ENCODE peak calls at places on chromosomes 6 and 20, in six cellular contexts. One of them, this sample, is unnamed.

GRCh38 chr20:17505664-17506517 is 25.3 kb downstream of the BFSP1 start:
- DNase-seq in Caki2: no peak
- DNase-seq in stomach: no peak
- DNase-seq in SW480: peak
- DNase-seq in amniotic stem cell: no peak
- DNase-seq in posterior cingulate gyrus: no peak
- DNase-seq in this sample: no peak

GRCh38 chr20:59042796-59043621 is 423 bp upstream of the PRELID3B start:
- DNase-seq in stomach: peak
- DNase-seq in Caki2: peak
- DNase-seq in SW480: peak
- DNase-seq in posterior cingulate gyrus: peak
- DNase-seq in amniotic stem cell: peak
- DNase-seq in this sample: peak

GRCh38 chr6:149964243-149965190 is 774 bp downstream of the ULBP1 start:
- DNase-seq in posterior cingulate gyrus: no peak
- DNase-seq in Caki2: no peak
- DNase-seq in stomach: no peak
- DNase-seq in amniotic stem cell: no peak
- DNase-seq in SW480: no peak
- DNase-seq in this sample: no peak

GRCh38 chr6:111673871-111674270 is 68.2 kb upstream of the TRAF3IP2 start:
- DNase-seq in SW480: no peak
- DNase-seq in Caki2: no peak
- DNase-seq in stomach: no peak
- DNase-seq in amniotic stem cell: no peak
- DNase-seq in posterior cingulate gyrus: no peak
- DNase-seq in this sample: no peak

GRCh38 chr6:89050697-89051096 is 29.9 kb upstream of the PNRC1 start:
- DNase-seq in stomach: no peak
- DNase-seq in SW480: no peak
- DNase-seq in amniotic stem cell: no peak
- DNase-seq in posterior cingulate gyrus: no peak
- DNase-seq in Caki2: no peak
- DNase-seq in this sample: no peak

GRCh38 chr20:62741701-62742491 is 33.3 kb downstream of the NTSR1 start:
- DNase-seq in Caki2: no peak
- DNase-seq in stomach: no peak
- DNase-seq in amniotic stem cell: no peak
- DNase-seq in posterior cingulate gyrus: no peak
- DNase-seq in SW480: no peak
- DNase-seq in this sample: no peak

GRCh38 chr6:17687136-17687535 is 19.6 kb downstream of the NUP153 start:
- DNase-seq in SW480: no peak
- DNase-seq in Caki2: no peak
- DNase-seq in stomach: no peak
- DNase-seq in posterior cingulate gyrus: no peak
- DNase-seq in amniotic stem cell: no peak
- DNase-seq in this sample: no peak

GRCh38 chr6:165823609-165824326 is 160.7 kb upstream of the PDE10A start:
- DNase-seq in SW480: no peak
- DNase-seq in amniotic stem cell: no peak
- DNase-seq in Caki2: peak
- DNase-seq in stomach: no peak
- DNase-seq in posterior cingulate gyrus: no peak
- DNase-seq in this sample: no peak

GRCh38 chr6:2766767-2767314 is 1.6 kb downstream of the WRNIP1 start:
- DNase-seq in SW480: no peak
- DNase-seq in Caki2: no peak
- DNase-seq in posterior cingulate gyrus: no peak
- DNase-seq in stomach: no peak
- DNase-seq in amniotic stem cell: no peak
- DNase-seq in this sample: no peak

GRCh38 chr6:119326291-119327005 is 23.1 kb downstream of the MAN1A1 start:
- DNase-seq in Caki2: no peak
- DNase-seq in amniotic stem cell: no peak
- DNase-seq in stomach: no peak
- DNase-seq in posterior cingulate gyrus: no peak
- DNase-seq in SW480: no peak
- DNase-seq in this sample: no peak

GRCh38 chr6:100475554-100476325 is 11.0 kb upstream of the SIM1 start:
- DNase-seq in SW480: no peak
- DNase-seq in posterior cingulate gyrus: no peak
- DNase-seq in stomach: no peak
- DNase-seq in amniotic stem cell: no peak
- DNase-seq in Caki2: peak
- DNase-seq in this sample: no peak

GRCh38 chr6:122845916-122846632 is 57.0 kb downstream of the SMPDL3A start:
- DNase-seq in stomach: no peak
- DNase-seq in Caki2: peak
- DNase-seq in SW480: no peak
- DNase-seq in amniotic stem cell: no peak
- DNase-seq in posterior cingulate gyrus: no peak
- DNase-seq in this sample: no peak

GRCh38 chr6:125197795-125198269 is 44.3 kb downstream of the TPD52L1 start:
- DNase-seq in amniotic stem cell: no peak
- DNase-seq in Caki2: peak
- DNase-seq in SW480: no peak
- DNase-seq in stomach: peak
- DNase-seq in posterior cingulate gyrus: peak
- DNase-seq in this sample: peak

GRCh38 chr20:16539280-16539679 is 34.0 kb downstream of the KIF16B start:
- DNase-seq in posterior cingulate gyrus: no peak
- DNase-seq in stomach: no peak
- DNase-seq in amniotic stem cell: no peak
- DNase-seq in SW480: no peak
- DNase-seq in Caki2: peak
- DNase-seq in this sample: no peak